ENCODE peak calls at places on chromosomes 7 and 10, in six cellular contexts. U is lower leg skin, Q is mucosa of descending colon, H is uterus, K is Peyer's patch, D is LNCaP clone FGC. B is an unnamed sample.
A peak's percentile ranks its signal among the peaks of the same experiment; 100 is the strongest.

GRCh38 chr7:508461-509170 is 11.0 kb downstream of the PDGFA start:
- DNase-seq in U (no peak), Q (peak; percentile 31), H (no peak), K (peak; percentile 47), D (no peak), B (no peak)

GRCh38 chr10:24958701-24959392 is 6.4 kb upstream of the PRTFDC1 start:
- DNase-seq in U (peak; percentile 27), Q (no peak), H (peak; percentile 73), K (no peak), D (no peak), B (no peak)

GRCh38 chr10:13053794-13054462 is 46.0 kb upstream of the OPTN start:
- DNase-seq in U (no peak), Q (no peak), H (no peak), K (no peak), D (no peak), B (no peak)

GRCh38 chr7:71768470-71768869 is 636.5 kb downstream of the GALNT17 start:
- DNase-seq in U (no peak), Q (no peak), H (no peak), K (no peak), D (no peak), B (no peak)

GRCh38 chr7:100888529-100888987 is 957 bp downstream of the UFSP1 start:
- DNase-seq in U (no peak), Q (no peak), H (no peak), K (peak; percentile 61), D (no peak), B (no peak)

GRCh38 chr10:51246156-51246555 is 171.9 kb downstream of the PRKG1 start:
- DNase-seq in U (no peak), Q (no peak), H (no peak), K (no peak), D (peak; percentile 35), B (no peak)

GRCh38 chr10:110824152-110824441 is 47.6 kb upstream of the PDCD4 start:
- DNase-seq in U (no peak), Q (no peak), H (no peak), K (no peak), D (peak; percentile 41), B (no peak)

GRCh38 chr10:70477661-70478162 is 855 bp upstream of the PALD1 start:
- DNase-seq in U (no peak), Q (peak; percentile 72), H (peak; percentile 51), K (no peak), D (no peak), B (peak; percentile 77)

DNA sequence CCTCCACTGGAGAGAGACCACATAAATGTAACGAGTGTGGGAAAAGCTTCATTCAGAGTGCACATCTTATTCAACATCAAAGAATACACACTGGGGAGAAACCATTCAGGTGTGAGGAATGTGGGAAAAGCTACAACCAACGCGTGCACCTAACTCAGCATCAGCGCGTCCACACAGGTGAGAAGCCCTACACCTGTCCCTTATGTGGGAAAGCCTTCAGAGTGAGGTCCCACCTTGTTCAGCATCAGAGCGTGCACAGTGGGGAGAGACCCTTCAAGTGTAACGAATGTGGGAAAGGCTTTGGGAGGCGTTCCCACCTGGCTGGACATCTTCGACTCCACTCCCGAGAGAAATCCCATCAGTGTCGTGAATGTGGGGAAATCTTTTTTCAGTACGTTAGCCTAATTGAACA is 20.6 kb downstream of the FAM200A start:
- DNase-seq in U (no peak), Q (no peak), H (no peak), K (no peak), D (no peak), B (no peak)
- H3K4me3 ChIP-seq in U (no peak overlapping the region), Q (no peak overlapping the region), H (no peak overlapping the region), K (no peak overlapping the region), D (no peak overlapping the region), B (no peak overlapping the region)

GRCh38 chr7:45715471-45716352 is 141.5 kb downstream of the ADCY1 start:
- DNase-seq in U (no peak), Q (no peak), H (no peak), K (no peak), D (no peak), B (no peak)
- TF ChIP-seq CTCF in U (no peak), Q (no peak), H (no peak), K (no peak), D (no peak), B (no peak)

GRCh38 chr7:98288064-98288823 is 6.8 kb downstream of the BRI3 start:
- DNase-seq in U (no peak), Q (no peak), H (no peak), K (no peak), D (no peak), B (no peak)

GRCh38 chr7:98287486-98287959 is 6.0 kb downstream of the BRI3 start:
- DNase-seq in U (peak; percentile 64), Q (peak; percentile 90), H (no peak), K (peak; percentile 90), D (no peak), B (no peak)

GRCh38 chr7:98286093-98286525 is 4.6 kb downstream of the BRI3 start:
- DNase-seq in U (peak; percentile 86), Q (peak; percentile 70), H (peak; percentile 73), K (no peak), D (no peak), B (no peak)

GRCh38 chr7:98285132-98286092 is 3.9 kb downstream of the BRI3 start:
- DNase-seq in U (no peak), Q (no peak), H (no peak), K (no peak), D (no peak), B (no peak)

GRCh38 chr7:98286701-98287485 is 5.4 kb downstream of the BRI3 start:
- DNase-seq in U (no peak), Q (no peak), H (no peak), K (no peak), D (no peak), B (no peak)
- H3K4me3 ChIP-seq in U (no peak overlapping the region), Q (no peak overlapping the region), H (no peak overlapping the region), K (no peak overlapping the region), D (no peak overlapping the region), B (no peak overlapping the region)

DNA sequence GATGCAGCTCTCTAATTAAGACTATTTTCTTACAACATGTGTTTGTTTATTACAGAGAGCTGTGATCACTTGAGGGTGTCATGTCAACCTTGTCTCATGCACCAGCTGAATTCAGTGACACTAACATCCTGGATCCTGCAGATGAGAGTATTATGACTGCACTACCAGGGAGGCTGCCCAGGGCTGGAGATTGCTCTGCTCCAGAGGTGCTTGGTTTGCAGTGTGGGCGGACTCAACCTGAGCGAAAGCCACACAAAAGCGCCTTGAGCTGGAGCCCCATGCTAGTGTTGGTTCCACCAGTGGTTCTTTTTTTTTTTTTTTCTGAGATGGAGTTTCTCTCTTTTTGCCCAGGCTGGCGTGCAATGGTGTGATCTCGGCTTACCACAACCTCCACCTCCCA is 33.8 kb upstream of the ATXN7L1 start:
- DNase-seq in U (no peak), Q (no peak), H (no peak), K (no peak), D (no peak), B (no peak)
- TF ChIP-seq CTCF in U (no peak), Q (no peak), H (no peak), K (no peak), D (no peak), B (no peak)

B was measured in GM06990.